ENCODE peak calls at places on chromosome 4, in seven cellular contexts. W, D, Q, N, M, A and P are unnamed samples.

GRCh38 chr4:151646322-151646721 is 114.5 kb downstream of the GATB start:
- DNase-seq in W (no peak), D (no peak), Q (no peak), N (no peak), M (no peak), A (no peak), P (no peak)

GRCh38 chr4:15912961-15913630 is 25.4 kb downstream of the FGFBP1 start:
- DNase-seq in W (no peak), D (no peak), Q (no peak), N (no peak), M (no peak), A (no peak), P (no peak)

GRCh38 chr4:24736066-24736465 is 59.3 kb upstream of the SOD3 start:
- DNase-seq in W (no peak), D (peak; percentile 60), Q (no peak), N (no peak), M (no peak), A (no peak), P (no peak)

GRCh38 chr4:2852481-2852881 is 8.8 kb downstream of the ADD1 start:
- DNase-seq in W (no peak), D (no peak), Q (peak; percentile 69), N (peak; percentile 32), M (no peak), A (no peak), P (no peak)

GRCh38 chr4:52106701-52107100 is 55.6 kb downstream of the SPATA18 start:
- DNase-seq in W (no peak), D (no peak), Q (no peak), N (no peak), M (no peak), A (no peak), P (no peak)

GRCh38 chr4:8892556-8893226 is 21.1 kb upstream of the HMX1 start:
- DNase-seq in W (no peak), D (no peak), Q (no peak), N (no peak), M (no peak), A (no peak), P (no peak)

GRCh38 chr4:122010610-122011009 is 58.8 kb upstream of the TRPC3 start:
- DNase-seq in W (no peak), D (no peak), Q (no peak), N (no peak), M (no peak), A (no peak), P (no peak)

GRCh38 chr4:25238052-25238451 is 4.2 kb downstream of the PI4K2B start:
- DNase-seq in W (no peak), D (no peak), Q (no peak), N (no peak), M (no peak), A (no peak), P (no peak)

GRCh38 chr4:95394733-95395306 is 154.0 kb downstream of the UNC5C start:
- DNase-seq in W (no peak), D (no peak), Q (no peak), N (no peak), M (no peak), A (no peak), P (no peak)

GRCh38 chr4:16667464-16667863 is 231.0 kb downstream of the LDB2 start:
- DNase-seq in W (no peak), D (no peak), Q (no peak), N (no peak), M (no peak), A (no peak), P (no peak)

GRCh38 chr4:124121511-124121934 is 591.0 kb downstream of the ANKRD50 start:
- DNase-seq in W (no peak), D (no peak), Q (no peak), N (no peak), M (no peak), A (peak; percentile 90), P (no peak)

GRCh38 chr4:109990307-109991257 is 77.9 kb downstream of the EGF start:
- DNase-seq in W (no peak), D (no peak), Q (no peak), N (no peak), M (no peak), A (no peak), P (no peak)

GRCh38 chr4:123034023-123034422 is 111.6 kb upstream of the NUDT6 start:
- DNase-seq in W (no peak), D (no peak), Q (no peak), N (no peak), M (no peak), A (no peak), P (no peak)

GRCh38 chr4:22471419-22471818 is 44.4 kb downstream of the ADGRA3 start:
- DNase-seq in W (no peak), D (no peak), Q (no peak), N (no peak), M (no peak), A (no peak), P (no peak)

GRCh38 chr4:48222491-48222890 is 47.1 kb downstream of the TEC start:
- DNase-seq in W (no peak), D (no peak), Q (no peak), N (no peak), M (no peak), A (no peak), P (no peak)

GRCh38 chr4:11597506-11597905 is 168.8 kb upstream of the HS3ST1 start:
- DNase-seq in W (no peak), D (no peak), Q (no peak), N (no peak), M (no peak), A (peak; percentile 71), P (no peak)

GRCh38 chr4:89835413-89835812 is 1.5 kb downstream of the SNCA start:
- DNase-seq in W (no peak), D (no peak), Q (no peak), N (no peak), M (no peak), A (no peak), P (no peak)

GRCh38 chr4:57270350-57270749 is 160.2 kb upstream of the IGFBP7 start:
- DNase-seq in W (no peak), D (peak; percentile 1), Q (peak; percentile 69), N (no peak), M (no peak), A (no peak), P (no peak)

GRCh38 chr4:188374870-188375269 is 235.6 kb downstream of the TRIML1 start:
- DNase-seq in W (no peak), D (no peak), Q (no peak), N (no peak), M (no peak), A (no peak), P (no peak)

GRCh38 chr4:129822708-129823504 is 727.0 kb downstream of the C4orf33 start:
- DNase-seq in W (no peak), D (no peak), Q (peak; percentile 18), N (no peak), M (no peak), A (peak; percentile 87), P (peak; percentile 13)

GRCh38 chr4:74038161-74039064 is at the start of gene CXCL3:
- DNase-seq in W (peak; percentile 56), D (peak; percentile 90), Q (peak; percentile 80), N (peak; percentile 7), M (peak; percentile 26), A (no peak), P (peak; percentile 35)

GRCh38 chr4:33715996-33716395 is 2528.3 kb downstream of the ARAP2 start:
- DNase-seq in W (no peak), D (no peak), Q (no peak), N (no peak), M (no peak), A (no peak), P (no peak)

GRCh38 chr4:147498031-147498700 is 17.3 kb downstream of the EDNRA start:
- DNase-seq in W (no peak), D (no peak), Q (no peak), N (no peak), M (no peak), A (no peak), P (no peak)

GRCh38 chr4:154125340-154125739 is 336.5 kb upstream of the SFRP2 start:
- DNase-seq in W (no peak), D (no peak), Q (no peak), N (no peak), M (no peak), A (no peak), P (no peak)

GRCh38 chr4:152961041-152961751 is 25.1 kb downstream of the FHDC1 start:
- DNase-seq in W (no peak), D (no peak), Q (no peak), N (no peak), M (no peak), A (no peak), P (no peak)

GRCh38 chr4:94354474-94354896 is 11.8 kb upstream of the HPGDS start:
- DNase-seq in W (no peak), D (no peak), Q (no peak), N (no peak), M (no peak), A (no peak), P (no peak)

GRCh38 chr4:162461952-162462351 is 298.2 kb upstream of the FSTL5 start:
- DNase-seq in W (no peak), D (no peak), Q (no peak), N (no peak), M (no peak), A (no peak), P (no peak)

GRCh38 chr4:6647582-6648230 is 7.2 kb downstream of the MRFAP1 start:
- DNase-seq in W (no peak), D (no peak), Q (no peak), N (no peak), M (no peak), A (no peak), P (no peak)
- H3K4me1 ChIP-seq in W (peaks cover 1% of the 10 kb centered on the region), D (peaks cover 6% of the 10 kb centered on the region), Q (peaks cover 17% of the 10 kb centered on the region), N (peaks cover 10% of the 10 kb centered on the region), M (peaks cover 9% of the 10 kb centered on the region), A (peaks cover 2% of the 10 kb centered on the region), P (peaks cover 18% of the 10 kb centered on the region)

DNA sequence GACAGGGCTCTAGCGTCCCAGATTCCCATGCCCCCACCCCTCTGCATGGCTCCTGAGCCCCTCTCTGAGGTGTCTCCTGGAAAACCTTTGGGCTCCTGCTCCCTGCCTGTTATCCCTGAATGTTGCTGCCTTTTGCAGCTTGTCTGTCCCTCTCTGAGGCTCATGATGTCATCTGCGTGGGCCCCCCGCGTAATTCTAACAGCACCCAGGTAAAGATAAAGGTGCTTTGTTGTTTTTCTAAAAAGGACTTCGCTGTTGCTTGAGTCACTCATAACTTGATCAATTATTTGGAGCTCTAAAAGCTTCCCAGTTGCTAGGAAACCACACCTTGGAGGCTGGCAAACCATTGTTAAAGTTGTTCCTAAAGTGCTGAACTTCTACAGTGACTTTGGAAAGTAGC is 36.6 kb downstream of the WFS1 start:
- DNase-seq in W (no peak), D (no peak), Q (no peak), N (no peak), M (no peak), A (no peak), P (no peak)
- H3K4me1 ChIP-seq in W (peaks cover 4% of the 10 kb centered on the region), D (peaks cover 2% of the 10 kb centered on the region), Q (peaks cover 14% of the 10 kb centered on the region), N (no peaks in the 10 kb centered on the region), M (peaks cover 2% of the 10 kb centered on the region), A (no peaks in the 10 kb centered on the region), P (no peaks in the 10 kb centered on the region)

GRCh38 chr4:126223784-126224407 is 909.1 kb downstream of the FAT4 start:
- DNase-seq in W (no peak), D (no peak), Q (no peak), N (no peak), M (no peak), A (no peak), P (no peak)
- H3K4me1 ChIP-seq in W (no peaks in the 10 kb centered on the region), D (no peaks in the 10 kb centered on the region), Q (no peaks in the 10 kb centered on the region), N (no peaks in the 10 kb centered on the region), M (no peaks in the 10 kb centered on the region), A (no peaks in the 10 kb centered on the region), P (no peaks in the 10 kb centered on the region)

DNA sequence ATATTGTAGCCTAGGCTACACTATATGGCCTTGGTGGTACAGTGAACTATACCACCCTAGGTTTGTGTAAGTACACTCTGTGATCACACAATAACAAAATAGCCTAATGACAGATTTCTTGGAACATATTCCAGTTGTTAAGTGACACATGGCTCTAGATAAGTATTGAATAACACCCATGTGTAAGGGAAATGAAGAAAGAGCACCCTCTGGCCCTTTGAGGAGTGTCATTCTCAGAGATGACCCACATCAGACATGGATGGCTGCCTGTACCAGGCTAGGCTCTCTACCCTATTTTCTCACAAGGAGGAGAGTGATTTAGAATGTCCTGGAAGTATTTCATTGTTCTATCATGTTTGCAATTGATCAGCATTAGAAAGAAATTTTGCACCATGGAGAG is 61.7 kb downstream of the HAND2 start:
- DNase-seq in W (no peak), D (no peak), Q (no peak), N (no peak), M (no peak), A (no peak), P (no peak)
- H3K4me1 ChIP-seq in W (no peaks in the 10 kb centered on the region), D (no peaks in the 10 kb centered on the region), Q (no peaks in the 10 kb centered on the region), N (no peaks in the 10 kb centered on the region), M (no peaks in the 10 kb centered on the region), A (no peaks in the 10 kb centered on the region), P (no peaks in the 10 kb centered on the region)